ENCODE peak calls at places on chromosomes 12 and 14, in four cellular contexts. P is OCI-LY7, N is left ventricle myocardium inferior, K is fibroblast of mammary gland. I is an unnamed sample.
A peak's percentile ranks its signal among the peaks of the same experiment; 100 is the strongest.

GRCh38 chr12:107894589-107894988 is 120.1 kb downstream of the ASCL4 start:
- DNase-seq in P (no peak), N (no peak), K (peak; percentile 20), I (no peak)

GRCh38 chr12:38162013-38162412 is 154.6 kb upstream of the ALG10B start:
- DNase-seq in N (no peak), P (no peak), K (no peak), I (no peak)

GRCh38 chr14:67416810-67417209 is 4.8 kb upstream of the PLEK2 start:
- DNase-seq in P (peak; percentile 24), K (no peak), N (no peak), I (no peak)

GRCh38 chr12:19288603-19289244 is 150.6 kb upstream of the AEBP2 start:
- DNase-seq in N (no peak), K (peak; percentile 51), P (peak; percentile 39), I (no peak)

GRCh38 chr14:35016568-35016967 is 29.5 kb upstream of the FAM177A1 start:
- DNase-seq in N (no peak), K (no peak), P (no peak), I (no peak)

GRCh38 chr12:96036765-96037455 is 1.5 kb upstream of the LTA4H start:
- DNase-seq in P (no peak), K (peak; percentile 82), N (no peak), I (no peak)

GRCh38 chr12:131901431-131902331 is 7.3 kb downstream of the ULK1 start:
- DNase-seq in P (no peak), K (no peak), N (peak; percentile 70), I (no peak)

GRCh38 chr12:115297445-115297844 is 613.5 kb upstream of the TBX3 start:
- DNase-seq in N (no peak), P (no peak), K (no peak), I (no peak)

GRCh38 chr14:77026166-77026929 is 2.2 kb downstream of the IRF2BPL start:
- DNase-seq in K (no peak), P (no peak), N (peak; percentile 49), I (no peak)

GRCh38 chr14:83707056-83707455 is 1822.9 kb upstream of the FLRT2 start:
- DNase-seq in K (no peak), P (no peak), N (no peak), I (no peak)

GRCh38 chr12:96211989-96212388 is 17.8 kb downstream of the ELK3 start:
- DNase-seq in K (no peak), N (no peak), P (no peak), I (no peak)

GRCh38 chr12:1760566-1761382 is 59.6 kb upstream of the LRTM2 start:
- DNase-seq in P (no peak), K (peak; percentile 80), N (no peak), I (no peak)

GRCh38 chr12:104201238-104202001 is 14.2 kb upstream of the TXNRD1 start:
- DNase-seq in N (no peak), K (peak; percentile 72), P (peak; percentile 71), I (peak; percentile 54)

GRCh38 chr14:91374897-91375747 is 42.5 kb downstream of the CCDC88C start:
- DNase-seq in P (peak; percentile 72), K (no peak), N (no peak), I (no peak)

GRCh38 chr12:15690320-15690719 is 98.9 kb downstream of the EPS8 start:
- DNase-seq in P (no peak), K (no peak), N (no peak), I (no peak)

GRCh38 chr14:31169877-31170276 is 37.7 kb downstream of the HECTD1 start:
- DNase-seq in N (no peak), K (no peak), P (no peak), I (no peak)

GRCh38 chr12:5260086-5260485 is 171.8 kb upstream of the NTF3 start:
- DNase-seq in K (no peak), P (no peak), N (no peak), I (no peak)

GRCh38 chr14:54637829-54638446 is 71.0 kb downstream of the SAMD4A start:
- DNase-seq in K (peak; percentile 64), N (no peak), P (no peak), I (no peak)

GRCh38 chr14:93965287-93965821 is 11.0 kb downstream of the ASB2 start:
- DNase-seq in N (no peak), K (peak; percentile 93), P (no peak), I (no peak)

GRCh38 chr14:102775855-102776760 is 1.1 kb upstream of the TRAF3 start:
- DNase-seq in P (no peak), N (no peak), K (peak; percentile 78), I (peak; percentile 28)

GRCh38 chr12:69068431-69068830 is 135.5 kb upstream of the CPM start:
- DNase-seq in P (no peak), N (no peak), K (peak; percentile 78), I (peak; percentile 41)

GRCh38 chr12:64097346-64098105 is 124.6 kb downstream of the KICS2 start:
- DNase-seq in K (peak; percentile 73), N (no peak), P (no peak), I (no peak)

GRCh38 chr14:106564058-106564643 is 1037.8 kb downstream of the TMEM121 start:
- DNase-seq in N (no peak), K (no peak), P (peak; percentile 58), I (peak; percentile 85)

GRCh38 chr12:30965613-30965985 is 39.1 kb downstream of the TSPAN11 start:
- DNase-seq in N (no peak), P (no peak), K (no peak), I (no peak)
- TF ChIP-seq CTCF in N (peak; percentile 48), P (peak; percentile 15), K (peak; percentile 18), I (no peak)

GRCh38 chr12:6867407-6868210 is at the start of gene TPI1:
- DNase-seq in K (peak; percentile 70), N (peak; percentile 88), P (peak; percentile 79), I (peak; percentile 84)
- TF ChIP-seq CTCF in K (no peak), N (no peak), P (no peak), I (no peak)

DNA sequence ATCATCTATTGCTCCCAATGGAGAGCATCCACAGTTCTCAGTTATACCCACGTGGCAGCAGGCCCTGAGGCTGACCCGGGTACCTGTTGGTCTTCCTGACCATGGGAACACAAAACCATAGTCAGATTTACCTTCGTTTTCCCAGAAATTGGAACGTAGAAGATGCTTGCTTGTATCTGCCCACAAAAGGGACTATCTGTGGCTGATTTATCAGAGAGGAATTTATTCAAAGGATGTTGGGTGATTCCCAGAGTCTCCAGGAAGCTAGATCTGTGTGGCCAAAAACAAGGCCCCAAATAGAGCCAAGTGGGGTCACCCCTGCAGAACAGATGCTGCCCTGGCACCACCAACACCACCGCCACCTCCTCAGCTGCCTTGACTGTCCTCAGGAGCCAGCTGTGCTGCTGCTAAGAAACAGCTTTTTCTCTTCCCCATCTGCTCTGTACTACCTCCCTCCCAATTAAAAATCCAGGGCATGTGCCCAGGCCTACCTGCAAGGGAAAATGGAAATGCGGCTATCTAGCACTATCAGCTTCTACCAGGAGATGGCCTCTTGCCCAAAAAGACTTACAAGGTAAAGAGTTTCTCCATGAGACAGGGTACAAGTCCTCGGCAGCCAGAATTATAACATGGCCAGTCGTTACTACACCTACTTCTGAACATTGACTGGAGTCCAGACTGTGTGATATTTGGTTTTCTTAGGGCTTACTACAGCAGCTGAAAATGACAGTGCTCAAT is 128.6 kb upstream of the PLEKHG7 start:
- DNase-seq in K (peak; percentile 31), N (no peak), P (peak; percentile 46), I (no peak)
- TF ChIP-seq CTCF in K (peak; percentile 30), N (no peak), P (peak; percentile 77), I (peak; percentile 53)

GRCh38 chr14:23538049-23538718 is 13.4 kb downstream of the ZFHX2 start:
- DNase-seq in P (no peak), N (no peak), K (no peak), I (no peak)

GRCh38 chr14:23539209-23539866 is 12.2 kb downstream of the ZFHX2 start:
- DNase-seq in N (no peak), P (peak; percentile 58), K (peak; percentile 49), I (peak; percentile 31)

GRCh38 chr14:23542261-23542660 is 9.3 kb downstream of the ZFHX2 start:
- DNase-seq in K (no peak), N (no peak), P (no peak), I (no peak)

GRCh38 chr14:23538785-23539184 is 12.8 kb downstream of the ZFHX2 start:
- DNase-seq in N (peak; percentile 46), P (no peak), K (peak; percentile 31), I (no peak)

GRCh38 chr14:23539867-23540469 is 11.6 kb downstream of the ZFHX2 start:
- DNase-seq in K (no peak), N (no peak), P (no peak), I (no peak)
- TF ChIP-seq CTCF in K (no peak), N (peak; percentile 4), P (no peak), I (peak; percentile 13)

DNA sequence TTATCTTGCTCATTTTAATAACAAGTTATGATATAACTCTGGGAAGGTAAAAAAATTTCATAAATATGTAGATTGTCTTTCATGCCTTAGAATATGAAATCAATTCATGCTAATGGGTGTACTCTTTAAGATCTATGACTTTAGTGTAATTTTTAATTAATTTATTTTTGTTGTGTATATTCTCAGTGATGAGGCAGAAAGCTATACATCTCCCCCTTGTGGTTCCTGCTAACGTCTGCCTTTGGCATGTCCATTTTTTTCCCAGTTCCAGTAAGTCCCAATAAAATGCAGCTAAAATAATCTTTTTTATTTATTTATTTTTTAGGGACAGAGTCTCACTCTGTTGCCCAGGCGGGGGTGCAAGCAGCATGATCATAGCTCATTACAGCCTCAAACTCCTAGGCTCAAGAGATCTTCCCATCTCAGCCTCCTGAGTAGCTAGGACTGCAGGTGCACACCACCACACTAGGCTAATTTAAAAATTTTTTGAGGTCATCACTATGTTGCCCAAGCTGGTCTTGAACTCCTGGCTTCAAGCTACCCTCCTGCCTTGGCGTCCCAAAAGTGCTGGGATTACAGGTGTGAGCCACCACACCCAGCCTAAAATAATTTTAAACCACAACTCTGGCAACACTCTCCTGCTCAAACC is 3.3 kb upstream of the CHURC1 start:
- DNase-seq in N (no peak), P (peak; percentile 14), K (peak; percentile 50), I (no peak)
- TF ChIP-seq CTCF in N (peak; percentile 59), P (peak; percentile 74), K (peak; percentile 82), I (peak; percentile 42)

I was measured in activated CD8-positive, alpha-beta T cell treated with anti-CD3 and anti-CD28 coated beads for 36 hours.